ENCODE peak calls at places on chromosomes 3 and 15, in six cellular contexts. One of them, this sample, is unnamed.

GRCh38 chr15:46413799-46414198 is 779.0 kb downstream of the SQOR start:
- DNase-seq in tibial artery: no peak
- DNase-seq in kidney: no peak
- DNase-seq in transverse colon: no peak
- DNase-seq in endothelial cell of umbilical vein: no peak
- DNase-seq in H9: no peak
- DNase-seq in this sample: no peak

GRCh38 chr3:18580268-18580667 is 155.1 kb upstream of the SATB1 start:
- DNase-seq in tibial artery: no peak
- DNase-seq in kidney: no peak
- DNase-seq in transverse colon: peak; percentile 41
- DNase-seq in endothelial cell of umbilical vein: no peak
- DNase-seq in H9: no peak
- DNase-seq in this sample: no peak

GRCh38 chr3:186097663-186098451 is 11.0 kb downstream of the ETV5 start:
- DNase-seq in tibial artery: peak; percentile 43
- DNase-seq in kidney: peak; percentile 82
- DNase-seq in transverse colon: peak; percentile 67
- DNase-seq in endothelial cell of umbilical vein: peak; percentile 96
- DNase-seq in H9: peak; percentile 89
- DNase-seq in this sample: no peak

GRCh38 chr15:51634591-51635198 is 12.1 kb upstream of the DMXL2 start:
- DNase-seq in tibial artery: no peak
- DNase-seq in kidney: no peak
- DNase-seq in transverse colon: no peak
- DNase-seq in endothelial cell of umbilical vein: no peak
- DNase-seq in H9: no peak
- DNase-seq in this sample: no peak

GRCh38 chr3:186643493-186643892 is 3.3 kb downstream of the FETUB start:
- DNase-seq in tibial artery: no peak
- DNase-seq in kidney: no peak
- DNase-seq in transverse colon: no peak
- DNase-seq in endothelial cell of umbilical vein: no peak
- DNase-seq in H9: no peak
- DNase-seq in this sample: no peak

GRCh38 chr3:179148446-179149238 is 485 bp downstream of the PIK3CA start:
- DNase-seq in tibial artery: peak; percentile 25
- DNase-seq in kidney: peak; percentile 87
- DNase-seq in transverse colon: peak; percentile 54
- DNase-seq in endothelial cell of umbilical vein: peak; percentile 71
- DNase-seq in H9: no peak
- DNase-seq in this sample: peak; percentile 57

GRCh38 chr3:156353535-156353934 is 201.4 kb downstream of the SSR3 start:
- DNase-seq in tibial artery: peak; percentile 22
- DNase-seq in kidney: no peak
- DNase-seq in transverse colon: no peak
- DNase-seq in endothelial cell of umbilical vein: no peak
- DNase-seq in H9: no peak
- DNase-seq in this sample: no peak

GRCh38 chr3:76561494-76562242 is 478.2 kb upstream of the ROBO2 start:
- DNase-seq in tibial artery: no peak
- DNase-seq in kidney: no peak
- DNase-seq in transverse colon: no peak
- DNase-seq in endothelial cell of umbilical vein: no peak
- DNase-seq in H9: no peak
- DNase-seq in this sample: no peak

GRCh38 chr3:126077754-126078153 is 6.2 kb downstream of the SLC41A3 start:
- DNase-seq in tibial artery: no peak
- DNase-seq in kidney: no peak
- DNase-seq in transverse colon: no peak
- DNase-seq in endothelial cell of umbilical vein: no peak
- DNase-seq in H9: no peak
- DNase-seq in this sample: no peak

GRCh38 chr15:64191971-64192830 is 29.4 kb upstream of the PPIB start:
- DNase-seq in tibial artery: no peak
- DNase-seq in kidney: no peak
- DNase-seq in transverse colon: no peak
- DNase-seq in endothelial cell of umbilical vein: no peak
- DNase-seq in H9: no peak
- DNase-seq in this sample: no peak

GRCh38 chr15:40105517-40106202 is 3.0 kb downstream of the BMF start:
- DNase-seq in tibial artery: no peak
- DNase-seq in kidney: no peak
- DNase-seq in transverse colon: no peak
- DNase-seq in endothelial cell of umbilical vein: no peak
- DNase-seq in H9: no peak
- DNase-seq in this sample: no peak

GRCh38 chr15:39685999-39686613 is 96.5 kb downstream of the FSIP1 start:
- DNase-seq in tibial artery: peak; percentile 20
- DNase-seq in kidney: no peak
- DNase-seq in transverse colon: peak; percentile 31
- DNase-seq in endothelial cell of umbilical vein: peak; percentile 66
- DNase-seq in H9: no peak
- DNase-seq in this sample: peak; percentile 4

GRCh38 chr3:186193534-186194450 is 84.9 kb upstream of the ETV5 start:
- DNase-seq in tibial artery: no peak
- DNase-seq in kidney: peak; percentile 84
- DNase-seq in transverse colon: no peak
- DNase-seq in endothelial cell of umbilical vein: no peak
- DNase-seq in H9: peak; percentile 77
- DNase-seq in this sample: no peak

GRCh38 chr3:107523361-107524213 is 825 bp downstream of the BBX start:
- DNase-seq in tibial artery: peak; percentile 36
- DNase-seq in kidney: peak; percentile 89
- DNase-seq in transverse colon: peak; percentile 61
- DNase-seq in endothelial cell of umbilical vein: peak; percentile 69
- DNase-seq in H9: peak; percentile 51
- DNase-seq in this sample: peak; percentile 46

GRCh38 chr3:24258727-24259600 is 235.7 kb downstream of the THRB start:
- DNase-seq in tibial artery: no peak
- DNase-seq in kidney: no peak
- DNase-seq in transverse colon: no peak
- DNase-seq in endothelial cell of umbilical vein: no peak
- DNase-seq in H9: no peak
- DNase-seq in this sample: no peak

GRCh38 chr3:148453764-148454163 is 243.9 kb upstream of the AGTR1 start:
- DNase-seq in tibial artery: no peak
- DNase-seq in kidney: no peak
- DNase-seq in transverse colon: no peak
- DNase-seq in endothelial cell of umbilical vein: peak; percentile 36
- DNase-seq in H9: no peak
- DNase-seq in this sample: no peak

GRCh38 chr15:69421498-69421897 is 7.3 kb downstream of the KIF23 start:
- DNase-seq in tibial artery: no peak
- DNase-seq in kidney: no peak
- DNase-seq in transverse colon: no peak
- DNase-seq in endothelial cell of umbilical vein: no peak
- DNase-seq in H9: no peak
- DNase-seq in this sample: no peak

GRCh38 chr3:126358038-126358815 is 1.0 kb upstream of the KLF15 start:
- DNase-seq in tibial artery: peak; percentile 76
- DNase-seq in kidney: peak; percentile 67
- DNase-seq in transverse colon: no peak
- DNase-seq in endothelial cell of umbilical vein: no peak
- DNase-seq in H9: peak; percentile 81
- DNase-seq in this sample: no peak

GRCh38 chr15:98440917-98441316 is 207.4 kb upstream of the IGF1R start:
- DNase-seq in tibial artery: no peak
- DNase-seq in kidney: no peak
- DNase-seq in transverse colon: no peak
- DNase-seq in endothelial cell of umbilical vein: no peak
- DNase-seq in H9: no peak
- DNase-seq in this sample: no peak

GRCh38 chr3:13144163-13145023 is 71.2 kb upstream of the IQSEC1 start:
- DNase-seq in tibial artery: peak; percentile 3
- DNase-seq in kidney: peak; percentile 54
- DNase-seq in transverse colon: peak; percentile 2
- DNase-seq in endothelial cell of umbilical vein: no peak
- DNase-seq in H9: no peak
- DNase-seq in this sample: no peak

GRCh38 chr3:187139895-187140253 is 578 bp upstream of the RPL39L start:
- DNase-seq in tibial artery: no peak
- DNase-seq in kidney: no peak
- DNase-seq in transverse colon: no peak
- DNase-seq in endothelial cell of umbilical vein: no peak
- DNase-seq in H9: no peak
- DNase-seq in this sample: no peak

GRCh38 chr3:162540421-162540820 is 1043.8 kb downstream of the OTOL1 start:
- DNase-seq in tibial artery: no peak
- DNase-seq in kidney: no peak
- DNase-seq in transverse colon: no peak
- DNase-seq in endothelial cell of umbilical vein: no peak
- DNase-seq in H9: no peak
- DNase-seq in this sample: no peak

GRCh38 chr3:86251781-86252180 is 739.2 kb downstream of the VGLL3 start:
- DNase-seq in tibial artery: no peak
- DNase-seq in kidney: no peak
- DNase-seq in transverse colon: no peak
- DNase-seq in endothelial cell of umbilical vein: no peak
- DNase-seq in H9: no peak
- DNase-seq in this sample: no peak

GRCh38 chr3:86249833-86250232 is 741.1 kb downstream of the VGLL3 start:
- DNase-seq in tibial artery: no peak
- DNase-seq in kidney: no peak
- DNase-seq in transverse colon: no peak
- DNase-seq in endothelial cell of umbilical vein: no peak
- DNase-seq in H9: no peak
- DNase-seq in this sample: no peak

GRCh38 chr3:86257955-86258641 is 732.9 kb downstream of the VGLL3 start:
- DNase-seq in tibial artery: no peak
- DNase-seq in kidney: no peak
- DNase-seq in transverse colon: no peak
- DNase-seq in endothelial cell of umbilical vein: no peak
- DNase-seq in H9: no peak
- DNase-seq in this sample: no peak

DNA sequence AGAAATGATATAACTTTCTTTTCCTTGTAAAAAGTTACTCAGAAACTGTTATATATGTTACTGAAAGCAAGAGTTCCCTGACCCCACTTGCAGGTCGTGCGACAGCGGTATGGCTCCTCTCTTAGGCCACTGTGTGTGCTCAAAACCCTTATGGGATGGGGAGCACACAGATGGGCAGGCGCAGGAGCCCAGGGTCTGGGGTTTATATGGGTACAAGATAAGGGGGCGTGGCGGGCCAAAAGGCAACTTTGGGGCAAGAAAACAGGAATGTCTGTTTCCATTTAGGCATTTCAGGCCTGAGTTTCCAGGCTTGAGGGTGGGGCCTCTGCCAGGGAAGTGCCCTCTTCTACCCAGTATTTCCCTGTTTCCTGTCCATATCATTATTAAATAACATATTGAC is 736.5 kb downstream of the VGLL3 start:
- DNase-seq in tibial artery: no peak
- DNase-seq in kidney: no peak
- DNase-seq in transverse colon: no peak
- DNase-seq in endothelial cell of umbilical vein: no peak
- DNase-seq in H9: no peak
- DNase-seq in this sample: no peak
- H3K27ac ChIP-seq in tibial artery: no peak overlapping the region
- H3K27ac ChIP-seq in kidney: no peak overlapping the region
- H3K27ac ChIP-seq in transverse colon: no peak overlapping the region
- H3K27ac ChIP-seq in endothelial cell of umbilical vein: no peak overlapping the region
- H3K27ac ChIP-seq in H9: no peak overlapping the region
- H3K27ac ChIP-seq in this sample: no peak overlapping the region

DNA sequence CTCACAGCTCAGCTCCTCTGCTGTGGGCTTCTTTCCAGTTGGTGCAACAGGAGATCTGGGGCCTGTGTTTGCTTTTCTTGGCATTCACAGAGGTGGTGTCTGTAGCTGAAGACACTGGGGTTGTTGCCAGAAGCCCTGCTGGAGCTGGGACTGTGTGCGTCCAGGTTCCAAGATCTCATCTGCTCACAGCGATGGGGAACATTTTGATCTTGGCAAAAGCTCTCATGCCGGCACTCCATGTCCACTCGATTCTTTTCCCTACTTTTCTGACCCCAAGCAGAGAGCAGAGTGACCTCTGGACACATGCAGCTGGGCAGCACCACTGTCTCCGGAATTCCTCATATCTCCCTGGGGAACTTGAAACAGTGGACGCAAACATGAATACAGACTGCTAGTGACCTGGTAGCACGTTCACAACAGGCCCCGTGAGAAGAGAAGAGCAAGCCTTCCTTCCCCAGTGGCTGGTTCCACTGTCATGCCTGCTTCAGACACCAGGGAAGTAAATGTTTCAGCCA is 36.1 kb upstream of the MECOM start:
- DNase-seq in tibial artery: peak; percentile 90
- DNase-seq in kidney: peak; percentile 78
- DNase-seq in transverse colon: no peak
- DNase-seq in endothelial cell of umbilical vein: peak; percentile 43
- DNase-seq in H9: no peak
- DNase-seq in this sample: no peak
- TF ChIP-seq CTCF in tibial artery: no peak
- TF ChIP-seq CTCF in kidney: no peak
- TF ChIP-seq CTCF in transverse colon: no peak
- TF ChIP-seq CTCF in endothelial cell of umbilical vein: no peak
- TF ChIP-seq CTCF in H9: no peak
- TF ChIP-seq CTCF in this sample: no peak

DNA sequence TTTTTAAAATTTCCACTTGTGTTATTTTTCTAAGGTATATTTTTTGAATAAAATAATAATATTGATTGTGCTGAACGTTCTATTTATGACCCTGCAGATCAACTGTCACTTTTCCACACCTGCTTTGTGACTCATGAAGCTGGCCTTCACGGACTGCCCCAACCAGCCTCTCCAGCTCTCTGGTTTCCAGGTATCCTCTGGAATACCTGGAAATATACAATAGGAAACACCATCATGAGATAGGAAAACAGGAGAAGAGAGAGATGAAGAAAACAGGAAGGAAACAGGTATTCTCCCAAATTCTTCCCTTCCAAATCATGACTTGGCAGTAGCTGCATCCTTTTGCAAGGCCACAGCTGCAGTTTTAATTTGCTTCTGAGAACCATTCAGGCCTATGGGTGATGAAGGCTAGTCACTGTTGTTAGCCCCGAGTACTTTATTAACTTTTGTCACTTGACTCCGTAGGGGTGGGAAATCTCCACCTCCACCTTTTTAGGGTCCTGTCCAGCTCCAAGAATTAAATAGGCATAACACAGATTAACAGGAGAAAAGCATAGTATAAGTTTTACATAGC is 909.2 kb downstream of the EPHA3 start:
- DNase-seq in tibial artery: no peak
- DNase-seq in kidney: no peak
- DNase-seq in transverse colon: no peak
- DNase-seq in endothelial cell of umbilical vein: no peak
- DNase-seq in H9: no peak
- DNase-seq in this sample: no peak
- H3K27ac ChIP-seq in tibial artery: peak overlapping the region; percentile 69
- H3K27ac ChIP-seq in kidney: no peak overlapping the region
- H3K27ac ChIP-seq in transverse colon: no peak overlapping the region
- H3K27ac ChIP-seq in endothelial cell of umbilical vein: no peak overlapping the region
- H3K27ac ChIP-seq in H9: no peak overlapping the region
- H3K27ac ChIP-seq in this sample: no peak overlapping the region

DNA sequence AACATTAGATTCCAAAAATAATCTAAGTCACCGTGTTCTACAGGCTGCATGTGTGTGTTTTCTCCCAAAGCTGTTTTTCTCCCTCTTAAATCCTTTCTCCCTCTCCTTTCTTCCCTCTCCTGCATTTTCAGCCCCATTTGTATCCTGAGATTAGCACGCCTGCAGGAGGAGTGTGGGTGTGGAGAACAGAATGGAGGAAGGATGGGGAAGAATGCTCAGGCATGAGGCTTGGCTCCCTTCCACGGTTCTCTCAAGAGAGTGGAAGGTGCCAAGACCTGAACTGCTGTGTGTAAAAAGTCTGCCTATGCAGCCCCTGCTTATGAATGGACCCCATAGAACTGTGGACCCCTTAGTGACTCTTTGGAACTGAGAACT is 285.6 kb upstream of the ROPN1 start:
- DNase-seq in tibial artery: no peak
- DNase-seq in kidney: no peak
- DNase-seq in transverse colon: peak; percentile 34
- DNase-seq in endothelial cell of umbilical vein: peak; percentile 77
- DNase-seq in H9: no peak
- DNase-seq in this sample: no peak
- TF ChIP-seq CTCF in tibial artery: peak; percentile 7
- TF ChIP-seq CTCF in kidney: no peak
- TF ChIP-seq CTCF in transverse colon: no peak
- TF ChIP-seq CTCF in endothelial cell of umbilical vein: peak; percentile 15
- TF ChIP-seq CTCF in H9: no peak
- TF ChIP-seq CTCF in this sample: no peak

This sample was measured in CD4-positive, alpha-beta T cell.